ENCODE peak calls at places on chromosome 20, in eight cellular contexts. Q is cardiac muscle cell, H is fibroblast of pulmonary artery, A is astrocyte of the spinal cord, O is A549, T is mesothelial cell of epicardium, E is IMR-90, B is BJ. V is an unnamed sample.

GRCh38 chr20:64232794-64233193 is 22.8 kb upstream of the PCMTD2 start:
- DNase-seq in Q (no peak), H (no peak), A (no peak), O (no peak), T (no peak), E (no peak), B (no peak), V (no peak)

GRCh38 chr20:5608448-5609161 is 141.6 kb upstream of the SHLD1 start:
- DNase-seq in Q (peak; percentile 53), H (peak; percentile 59), A (peak; percentile 40), O (no peak), T (no peak), E (peak; percentile 62), B (no peak), V (peak; percentile 61)

GRCh38 chr20:60201198-60201597 is 243.0 kb downstream of the CDH26 start:
- DNase-seq in Q (no peak), H (no peak), A (no peak), O (no peak), T (no peak), E (no peak), B (no peak), V (no peak)

GRCh38 chr20:38873050-38873581 is 53.1 kb upstream of the FAM83D start:
- DNase-seq in Q (no peak), H (no peak), A (no peak), O (no peak), T (no peak), E (no peak), B (no peak), V (no peak)

GRCh38 chr20:18977441-18977840 is 163.9 kb downstream of the SCP2D1 start:
- DNase-seq in Q (no peak), H (no peak), A (no peak), O (no peak), T (no peak), E (no peak), B (no peak), V (no peak)

GRCh38 chr20:41249781-41250281 is 67.7 kb downstream of the ZHX3 start:
- DNase-seq in Q (peak; percentile 69), H (peak; percentile 82), A (peak; percentile 69), O (no peak), T (no peak), E (peak; percentile 29), B (no peak), V (peak; percentile 60)

GRCh38 chr20:5080384-5080877 is 39.3 kb downstream of the PCNA start:
- DNase-seq in Q (peak; percentile 82), H (peak; percentile 72), A (no peak), O (no peak), T (no peak), E (peak; percentile 54), B (peak; percentile 19), V (peak; percentile 55)

GRCh38 chr20:6055981-6056569 is 2.2 kb upstream of the LRRN4 start:
- DNase-seq in Q (no peak), H (no peak), A (no peak), O (no peak), T (no peak), E (no peak), B (no peak), V (no peak)

GRCh38 chr20:64055893-64056638 is 6.6 kb upstream of the SOX18 start:
- DNase-seq in Q (peak; percentile 81), H (peak; percentile 77), A (no peak), O (no peak), T (no peak), E (peak; percentile 19), B (no peak), V (peak; percentile 34)

GRCh38 chr20:59723607-59724456 is 119.5 kb downstream of the PHACTR3 start:
- DNase-seq in Q (no peak), H (no peak), A (no peak), O (no peak), T (no peak), E (no peak), B (peak; percentile 12), V (no peak)

GRCh38 chr20:58692579-58693225 is at the start of gene NPEPL1:
- DNase-seq in Q (peak; percentile 90), H (peak; percentile 72), A (peak; percentile 53), O (peak; percentile 74), T (peak; percentile 62), E (peak; percentile 67), B (no peak), V (peak; percentile 56)
- TF ChIP-seq CTCF in Q (peak; percentile 2), H (no peak), A (peak; percentile 15), O (peak; percentile 45), T (no peak), E (peak; percentile 45), B (no peak), V (no peak)

GRCh38 chr20:7868108-7868507 is 72.2 kb downstream of the HAO1 start:
- DNase-seq in Q (no peak), H (no peak), A (no peak), O (no peak), T (no peak), E (no peak), B (no peak), V (no peak)

GRCh38 chr20:7866279-7866678 is 74.0 kb downstream of the HAO1 start:
- DNase-seq in Q (peak; percentile 20), H (no peak), A (no peak), O (no peak), T (no peak), E (no peak), B (no peak), V (no peak)
- TF ChIP-seq CTCF in Q (no peak), H (no peak), A (no peak), O (no peak), T (no peak), E (no peak), B (no peak), V (no peak)

DNA sequence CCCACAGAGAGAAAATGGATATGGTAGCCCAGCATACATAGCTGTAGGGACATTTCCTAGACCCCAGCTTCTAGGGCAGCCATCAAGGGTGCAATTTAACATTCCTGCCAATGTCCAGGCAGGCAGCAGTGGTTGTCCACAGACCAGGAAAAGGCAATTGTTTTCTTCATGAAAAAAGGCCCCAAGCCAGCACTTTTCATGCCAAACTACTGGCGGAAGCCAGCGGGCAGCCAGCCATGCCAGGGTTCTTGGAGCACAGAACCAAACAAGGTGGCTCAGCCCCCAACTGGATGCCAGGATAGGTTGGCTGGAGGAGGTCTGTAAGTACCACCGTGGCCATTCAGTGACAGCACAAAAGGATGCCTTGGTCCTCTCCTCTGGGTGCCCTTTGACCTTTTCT is 94.6 kb downstream of the BANF2 start:
- DNase-seq in Q (no peak), H (no peak), A (no peak), O (no peak), T (no peak), E (no peak), B (no peak), V (no peak)
- TF ChIP-seq CTCF in Q (no peak), H (no peak), A (no peak), O (no peak), T (no peak), E (no peak), B (no peak), V (no peak)

GRCh38 chr20:1822564-1823420 is 72.4 kb upstream of the SIRPA start:
- DNase-seq in Q (peak; percentile 65), H (peak; percentile 69), A (no peak), O (no peak), T (no peak), E (peak; percentile 70), B (no peak), V (peak; percentile 50)
- TF ChIP-seq CTCF in Q (peak; percentile 24), H (peak; percentile 18), A (peak; percentile 7), O (no peak), T (no peak), E (no peak), B (no peak), V (no peak)

V was measured in MCF 10A.